ENCODE peak calls at places on chromosomes 11 and 22, in six cellular contexts. One of them, this sample, is unnamed.

GRCh38 chr11:69611548-69612526 is 29.1 kb upstream of the CCND1 start:
- DNase-seq in Calu3: no peak
- DNase-seq in suprapubic skin: no peak
- DNase-seq in activated gamma-delta T cell treated with anti-CD3 and anti-CD28 coated beads, Interleukin-2, amount 50 U/mL, for 16 hours: no peak
- DNase-seq in Caki2: no peak
- DNase-seq in NCI-H1092 treated with DMSO at 0.1 percent for 48 hours: no peak
- DNase-seq in this sample: no peak

GRCh38 chr11:44638032-44638431 is 72.6 kb downstream of the CD82 start:
- DNase-seq in Calu3: no peak
- DNase-seq in suprapubic skin: no peak
- DNase-seq in activated gamma-delta T cell treated with anti-CD3 and anti-CD28 coated beads, Interleukin-2, amount 50 U/mL, for 16 hours: no peak
- DNase-seq in Caki2: no peak
- DNase-seq in NCI-H1092 treated with DMSO at 0.1 percent for 48 hours: no peak
- DNase-seq in this sample: no peak

GRCh38 chr11:118051611-118052461 is 25.0 kb upstream of the TMPRSS4 start:
- DNase-seq in Calu3: no peak
- DNase-seq in suprapubic skin: no peak
- DNase-seq in activated gamma-delta T cell treated with anti-CD3 and anti-CD28 coated beads, Interleukin-2, amount 50 U/mL, for 16 hours: peak
- DNase-seq in Caki2: no peak
- DNase-seq in NCI-H1092 treated with DMSO at 0.1 percent for 48 hours: no peak
- DNase-seq in this sample: no peak

GRCh38 chr11:65059959-65060824 is 1.8 kb upstream of the NAALADL1 start:
- DNase-seq in Calu3: no peak
- DNase-seq in suprapubic skin: no peak
- DNase-seq in activated gamma-delta T cell treated with anti-CD3 and anti-CD28 coated beads, Interleukin-2, amount 50 U/mL, for 16 hours: no peak
- DNase-seq in Caki2: no peak
- DNase-seq in NCI-H1092 treated with DMSO at 0.1 percent for 48 hours: no peak
- DNase-seq in this sample: no peak

GRCh38 chr22:46758867-46759290 is 3.6 kb upstream of the TBC1D22A start:
- DNase-seq in Calu3: peak
- DNase-seq in suprapubic skin: no peak
- DNase-seq in activated gamma-delta T cell treated with anti-CD3 and anti-CD28 coated beads, Interleukin-2, amount 50 U/mL, for 16 hours: no peak
- DNase-seq in Caki2: peak
- DNase-seq in NCI-H1092 treated with DMSO at 0.1 percent for 48 hours: no peak
- DNase-seq in this sample: peak

GRCh38 chr11:100719362-100719761 is 32.3 kb downstream of the ARHGAP42 start:
- DNase-seq in Calu3: no peak
- DNase-seq in suprapubic skin: no peak
- DNase-seq in activated gamma-delta T cell treated with anti-CD3 and anti-CD28 coated beads, Interleukin-2, amount 50 U/mL, for 16 hours: no peak
- DNase-seq in Caki2: no peak
- DNase-seq in NCI-H1092 treated with DMSO at 0.1 percent for 48 hours: peak
- DNase-seq in this sample: peak

GRCh38 chr11:128555606-128556005 is 31.8 kb downstream of the ETS1 start:
- DNase-seq in Calu3: no peak
- DNase-seq in suprapubic skin: no peak
- DNase-seq in activated gamma-delta T cell treated with anti-CD3 and anti-CD28 coated beads, Interleukin-2, amount 50 U/mL, for 16 hours: no peak
- DNase-seq in Caki2: no peak
- DNase-seq in NCI-H1092 treated with DMSO at 0.1 percent for 48 hours: peak
- DNase-seq in this sample: peak

GRCh38 chr11:12770435-12770834 is 96.2 kb downstream of the TEAD1 start:
- DNase-seq in Calu3: no peak
- DNase-seq in suprapubic skin: no peak
- DNase-seq in activated gamma-delta T cell treated with anti-CD3 and anti-CD28 coated beads, Interleukin-2, amount 50 U/mL, for 16 hours: no peak
- DNase-seq in Caki2: no peak
- DNase-seq in NCI-H1092 treated with DMSO at 0.1 percent for 48 hours: no peak
- DNase-seq in this sample: no peak

GRCh38 chr11:70763606-70764005 is 365.3 kb downstream of the CTTN start:
- DNase-seq in Calu3: no peak
- DNase-seq in suprapubic skin: no peak
- DNase-seq in activated gamma-delta T cell treated with anti-CD3 and anti-CD28 coated beads, Interleukin-2, amount 50 U/mL, for 16 hours: no peak
- DNase-seq in Caki2: no peak
- DNase-seq in NCI-H1092 treated with DMSO at 0.1 percent for 48 hours: no peak
- DNase-seq in this sample: no peak

This sample was measured in GM23338.